ENCODE peak calls at places on chromosome 1, in four cellular contexts. F is AG20443, S is astrocyte of the spinal cord, W is T-helper 17 cell. I is an unnamed sample.

GRCh38 chr1:246157516-246157915 is 349.6 kb downstream of the SMYD3 start:
- DNase-seq in S (no peak), W (no peak), F (peak), I (no peak)

GRCh38 chr1:168428063-168428731 is 115.6 kb downstream of the XCL2 start:
- DNase-seq in W (no peak), S (no peak), F (peak), I (no peak)

GRCh38 chr1:31421404-31422040 is 8.5 kb downstream of the SERINC2 start:
- DNase-seq in W (no peak), S (peak), F (no peak), I (no peak)

GRCh38 chr1:228989992-228990827 is 254.9 kb downstream of the RHOU start:
- DNase-seq in F (no peak), W (no peak), S (no peak), I (peak)

GRCh38 chr1:169890761-169891538 is 2.7 kb downstream of the SCYL3 start:
- DNase-seq in F (no peak), S (no peak), W (no peak), I (peak)

GRCh38 chr1:67855944-67856343 is 22.7 kb upstream of the GNG12 start:
- DNase-seq in S (peak), F (no peak), W (no peak), I (no peak)

GRCh38 chr1:22969224-22969829 is 3.3 kb downstream of the LACTBL1 start:
- DNase-seq in F (no peak), W (no peak), S (peak), I (no peak)

GRCh38 chr1:60044881-60045280 is 28.7 kb downstream of the C1orf87 start:
- DNase-seq in F (no peak), W (no peak), S (no peak), I (no peak)